ENCODE peak calls at places on chromosomes 1 and 21, in four cellular contexts. W, Z, X and E are unnamed samples.

GRCh38 chr1:55987491-55988255 is 591.7 kb downstream of the PLPP3 start:
- DNase-seq in X (no peak), W (no peak), Z (no peak), E (no peak)

GRCh38 chr1:21725738-21726392 is 56.7 kb upstream of the RAP1GAP start:
- DNase-seq in Z (no peak), X (no peak), W (no peak), E (no peak)

GRCh38 chr1:6444377-6444776 is 19.8 kb downstream of the ESPN start:
- DNase-seq in W (no peak), X (no peak), Z (no peak), E (no peak)

GRCh38 chr1:86833461-86834215 is 80.3 kb downstream of the SELENOF start:
- DNase-seq in X (peak), Z (peak), W (peak), E (peak)

GRCh38 chr1:117929340-117930172 is at the start of the genes GDAP2 and WDR3:
- DNase-seq in X (peak), Z (peak), W (peak), E (peak)

GRCh38 chr1:59504281-59504680 is 207.4 kb downstream of the FGGY start:
- DNase-seq in W (no peak), Z (no peak), X (no peak), E (no peak)

GRCh38 chr1:25519624-25520023 is 23.8 kb upstream of the LDLRAP1 start:
- DNase-seq in W (no peak), Z (no peak), X (no peak), E (no peak)

GRCh38 chr1:117466761-117467160 is 99.5 kb downstream of the MAN1A2 start:
- DNase-seq in Z (no peak), W (no peak), X (no peak), E (no peak)

GRCh38 chr1:204260601-204261197 is 46.9 kb upstream of the GOLT1A start:
- DNase-seq in Z (no peak), X (no peak), W (no peak), E (no peak)

GRCh38 chr1:112386786-112387346 is 9.1 kb upstream of the CTTNBP2NL start:
- DNase-seq in W (no peak), X (no peak), Z (no peak), E (no peak)

GRCh38 chr1:1833916-1834325 is 55.7 kb upstream of the NADK start:
- DNase-seq in W (no peak), X (no peak), Z (no peak), E (peak)

GRCh38 chr1:117284408-117285215 is 73.9 kb upstream of the VTCN1 start:
- DNase-seq in X (peak), W (peak), Z (no peak), E (peak)

GRCh38 chr1:44842763-44843655 is at the start of gene PTCH2:
- DNase-seq in Z (no peak), W (peak), X (peak), E (no peak)

GRCh38 chr1:90220496-90220895 is 225.6 kb downstream of the ZNF326 start:
- DNase-seq in W (no peak), Z (no peak), X (no peak), E (no peak)

GRCh38 chr1:45892068-45892785 is 88.8 kb downstream of the MAST2 start:
- DNase-seq in Z (no peak), X (peak), W (no peak), E (peak)

GRCh38 chr1:226827458-226827857 is 43.0 kb upstream of the PSEN2 start:
- DNase-seq in X (no peak), W (peak), Z (no peak), E (no peak)

GRCh38 chr1:231774719-231775322 is 148.2 kb downstream of the DISC1 start:
- DNase-seq in W (no peak), X (no peak), Z (no peak), E (no peak)

GRCh38 chr1:244834596-244835275 is 722 bp upstream of the COX20 start:
- DNase-seq in Z (peak), W (peak), X (peak), E (peak)

GRCh38 chr1:98429851-98430496 is 231.5 kb upstream of the SNX7 start:
- DNase-seq in Z (no peak), X (no peak), W (no peak), E (no peak)

GRCh38 chr1:209845405-209845725 is 17.6 kb downstream of the UTP25 start:
- DNase-seq in X (no peak), W (no peak), Z (no peak), E (no peak)

GRCh38 chr1:5990913-5991783 is 1.1 kb downstream of the NPHP4 start:
- DNase-seq in Z (no peak), W (peak), X (no peak), E (no peak)

GRCh38 chr1:231603598-231604275 is 22.9 kb upstream of the DISC1 start:
- DNase-seq in W (peak), Z (no peak), X (no peak), E (no peak)

GRCh38 chr1:234978397-234979291 is 150.0 kb downstream of the TOMM20 start:
- DNase-seq in Z (no peak), X (no peak), W (peak), E (peak)

GRCh38 chr1:22257286-22258275 is 114.7 kb upstream of the WNT4 start:
- DNase-seq in W (no peak), Z (no peak), X (no peak), E (no peak)

GRCh38 chr21:15604424-15604823 is 125.4 kb upstream of the USP25 start:
- DNase-seq in W (no peak), Z (no peak), X (no peak), E (no peak)

GRCh38 chr1:208809876-208810275 is 565.7 kb upstream of the PLXNA2 start:
- DNase-seq in W (no peak), Z (no peak), X (no peak), E (no peak)

GRCh38 chr1:237478842-237479241 is 411.9 kb downstream of the ZP4 start:
- DNase-seq in W (no peak), Z (no peak), X (no peak), E (no peak)

GRCh38 chr1:206116873-206117150 is 376 bp downstream of the AVPR1B start:
- DNase-seq in X (no peak), Z (no peak), W (no peak), E (no peak)

GRCh38 chr1:81920245-81920740 is 119.6 kb downstream of the ADGRL2 start:
- DNase-seq in W (no peak), Z (no peak), X (no peak), E (peak)

GRCh38 chr21:44087426-44088400 is 19.5 kb upstream of the PWP2 start:
- DNase-seq in Z (no peak), W (no peak), X (no peak), E (no peak)

GRCh38 chr1:157047064-157047410 is 1.5 kb upstream of the ARHGEF11 start:
- DNase-seq in Z (no peak), W (no peak), X (no peak), E (no peak)

GRCh38 chr1:172835834-172836233 is 176.9 kb downstream of the FASLG start:
- DNase-seq in W (no peak), X (no peak), Z (no peak), E (no peak)

GRCh38 chr1:16195518-16195905 is 16.9 kb downstream of the ARHGEF19 start:
- DNase-seq in W (no peak), X (no peak), Z (no peak), E (no peak)

GRCh38 chr1:232038704-232039103 is 412.1 kb downstream of the DISC1 start:
- DNase-seq in X (no peak), W (no peak), Z (no peak), E (no peak)

GRCh38 chr1:57844382-57844980 is 420.6 kb upstream of the DAB1 start:
- DNase-seq in X (no peak), Z (no peak), W (no peak), E (no peak)

GRCh38 chr1:54372978-54373377 is 33.2 kb downstream of the SSBP3 start:
- DNase-seq in W (peak), Z (no peak), X (no peak), E (no peak)

GRCh38 chr1:234934611-234935033 is 194.0 kb downstream of the TOMM20 start:
- DNase-seq in X (no peak), Z (no peak), W (no peak), E (no peak)

GRCh38 chr1:143672983-143673382 is 298.8 kb downstream of the FAM72C start:
- DNase-seq in Z (no peak), X (no peak), W (no peak), E (no peak)